ENCODE peak calls at places on chromosomes 13 and 19, in seven cellular contexts. One of them, this sample, is unnamed.

GRCh38 chr19:7983995-7984837 is 21.2 kb downstream of the ELAVL1 start:
- DNase-seq in mesendoderm: no peak
- DNase-seq in H9: no peak
- DNase-seq in trophoblast cell: no peak
- DNase-seq in H1: no peak
- DNase-seq in neuronal stem cell: no peak
- DNase-seq in mesenchymal stem cell: no peak
- DNase-seq in this sample: no peak

GRCh38 chr19:8363803-8364771 is at the start of gene ANGPTL4:
- DNase-seq in mesendoderm: peak; percentile 64
- DNase-seq in H1: peak; percentile 85
- DNase-seq in mesenchymal stem cell: peak; percentile 88
- DNase-seq in trophoblast cell: peak; percentile 80
- DNase-seq in H9: peak; percentile 81
- DNase-seq in neuronal stem cell: peak; percentile 64
- DNase-seq in this sample: peak; percentile 55

GRCh38 chr13:109874921-109875454 is 88.6 kb upstream of the IRS2 start:
- DNase-seq in mesendoderm: no peak
- DNase-seq in trophoblast cell: peak; percentile 76
- DNase-seq in neuronal stem cell: no peak
- DNase-seq in mesenchymal stem cell: peak; percentile 30
- DNase-seq in H1: no peak
- DNase-seq in H9: no peak
- DNase-seq in this sample: peak; percentile 48

GRCh38 chr19:40778865-40779284 is 828 bp downstream of the RAB4B start:
- DNase-seq in mesendoderm: no peak
- DNase-seq in H9: no peak
- DNase-seq in mesenchymal stem cell: no peak
- DNase-seq in neuronal stem cell: no peak
- DNase-seq in trophoblast cell: peak; percentile 41
- DNase-seq in H1: no peak
- DNase-seq in this sample: peak; percentile 29

GRCh38 chr13:29802621-29803020 is 47.8 kb downstream of the UBL3 start:
- DNase-seq in H1: no peak
- DNase-seq in H9: no peak
- DNase-seq in mesendoderm: no peak
- DNase-seq in neuronal stem cell: no peak
- DNase-seq in trophoblast cell: peak; percentile 19
- DNase-seq in mesenchymal stem cell: no peak
- DNase-seq in this sample: peak; percentile 32

GRCh38 chr13:113813749-113814434 is 50.0 kb downstream of the GAS6 start:
- DNase-seq in mesenchymal stem cell: no peak
- DNase-seq in H1: no peak
- DNase-seq in trophoblast cell: no peak
- DNase-seq in mesendoderm: no peak
- DNase-seq in neuronal stem cell: no peak
- DNase-seq in H9: no peak
- DNase-seq in this sample: no peak

GRCh38 chr19:50067575-50067974 is 41.8 kb downstream of the ZNF473 start:
- DNase-seq in mesenchymal stem cell: no peak
- DNase-seq in mesendoderm: no peak
- DNase-seq in neuronal stem cell: no peak
- DNase-seq in H9: no peak
- DNase-seq in trophoblast cell: no peak
- DNase-seq in H1: no peak
- DNase-seq in this sample: no peak

GRCh38 chr13:27970382-27971235 is 1.5 kb upstream of the CDX2 start:
- DNase-seq in trophoblast cell: no peak
- DNase-seq in H9: no peak
- DNase-seq in mesenchymal stem cell: no peak
- DNase-seq in H1: no peak
- DNase-seq in neuronal stem cell: no peak
- DNase-seq in mesendoderm: peak; percentile 35
- DNase-seq in this sample: no peak

GRCh38 chr19:51783373-51783772 is 11.6 kb upstream of the FPR3 start:
- DNase-seq in mesenchymal stem cell: no peak
- DNase-seq in trophoblast cell: peak; percentile 97
- DNase-seq in H1: no peak
- DNase-seq in neuronal stem cell: no peak
- DNase-seq in mesendoderm: peak; percentile 71
- DNase-seq in H9: no peak
- DNase-seq in this sample: no peak

GRCh38 chr19:45160870-45161714 is at the start of gene NKPD1:
- DNase-seq in mesenchymal stem cell: no peak
- DNase-seq in H9: peak; percentile 67
- DNase-seq in mesendoderm: no peak
- DNase-seq in neuronal stem cell: no peak
- DNase-seq in H1: no peak
- DNase-seq in trophoblast cell: peak; percentile 76
- DNase-seq in this sample: no peak

GRCh38 chr13:112990783-112991182 is 21.8 kb downstream of the MCF2L start:
- DNase-seq in H1: no peak
- DNase-seq in trophoblast cell: peak; percentile 96
- DNase-seq in mesendoderm: peak; percentile 74
- DNase-seq in mesenchymal stem cell: no peak
- DNase-seq in H9: peak; percentile 79
- DNase-seq in neuronal stem cell: no peak
- DNase-seq in this sample: no peak

GRCh38 chr13:113980489-113981064 is 6.7 kb upstream of the C13orf46 start:
- DNase-seq in mesenchymal stem cell: no peak
- DNase-seq in trophoblast cell: no peak
- DNase-seq in H9: no peak
- DNase-seq in mesendoderm: no peak
- DNase-seq in H1: no peak
- DNase-seq in neuronal stem cell: no peak
- DNase-seq in this sample: no peak

GRCh38 chr19:39362682-39363657 is 20.7 kb downstream of the SAMD4B start:
- DNase-seq in H9: no peak
- DNase-seq in trophoblast cell: no peak
- DNase-seq in neuronal stem cell: no peak
- DNase-seq in H1: no peak
- DNase-seq in mesendoderm: no peak
- DNase-seq in mesenchymal stem cell: peak; percentile 56
- DNase-seq in this sample: peak; percentile 85

GRCh38 chr13:31090921-31091624 is 70.6 kb downstream of the HSPH1 start:
- DNase-seq in neuronal stem cell: no peak
- DNase-seq in H1: no peak
- DNase-seq in mesenchymal stem cell: no peak
- DNase-seq in mesendoderm: no peak
- DNase-seq in trophoblast cell: no peak
- DNase-seq in H9: no peak
- DNase-seq in this sample: peak; percentile 25

GRCh38 chr19:1970003-1970805 is 29.2 kb downstream of the CSNK1G2 start:
- DNase-seq in H1: no peak
- DNase-seq in mesenchymal stem cell: no peak
- DNase-seq in neuronal stem cell: no peak
- DNase-seq in trophoblast cell: no peak
- DNase-seq in H9: no peak
- DNase-seq in mesendoderm: no peak
- DNase-seq in this sample: no peak

GRCh38 chr13:80338781-80339577 is 1.9 kb downstream of the SPRY2 start:
- DNase-seq in neuronal stem cell: peak; percentile 82
- DNase-seq in mesenchymal stem cell: peak; percentile 87
- DNase-seq in H1: peak; percentile 66
- DNase-seq in trophoblast cell: peak; percentile 31
- DNase-seq in mesendoderm: peak; percentile 86
- DNase-seq in H9: peak; percentile 68
- DNase-seq in this sample: peak; percentile 88

GRCh38 chr19:30738047-30738446 is 365.9 kb downstream of the ZNF536 start:
- DNase-seq in trophoblast cell: no peak
- DNase-seq in neuronal stem cell: no peak
- DNase-seq in mesendoderm: no peak
- DNase-seq in H1: no peak
- DNase-seq in H9: no peak
- DNase-seq in mesenchymal stem cell: no peak
- DNase-seq in this sample: no peak

GRCh38 chr19:30741539-30741938 is 369.4 kb downstream of the ZNF536 start:
- DNase-seq in mesendoderm: no peak
- DNase-seq in H9: no peak
- DNase-seq in neuronal stem cell: no peak
- DNase-seq in mesenchymal stem cell: no peak
- DNase-seq in H1: no peak
- DNase-seq in trophoblast cell: no peak
- DNase-seq in this sample: no peak

GRCh38 chr19:30742981-30743380 is 370.8 kb downstream of the ZNF536 start:
- DNase-seq in neuronal stem cell: no peak
- DNase-seq in H1: peak; percentile 26
- DNase-seq in mesenchymal stem cell: no peak
- DNase-seq in H9: no peak
- DNase-seq in mesendoderm: no peak
- DNase-seq in trophoblast cell: no peak
- DNase-seq in this sample: no peak

GRCh38 chr19:30742539-30742938 is 370.4 kb downstream of the ZNF536 start:
- DNase-seq in H1: no peak
- DNase-seq in neuronal stem cell: no peak
- DNase-seq in mesenchymal stem cell: no peak
- DNase-seq in H9: no peak
- DNase-seq in mesendoderm: no peak
- DNase-seq in trophoblast cell: no peak
- DNase-seq in this sample: no peak

GRCh38 chr19:30739394-30739793 is 367.2 kb downstream of the ZNF536 start:
- DNase-seq in mesendoderm: no peak
- DNase-seq in H1: no peak
- DNase-seq in mesenchymal stem cell: no peak
- DNase-seq in neuronal stem cell: no peak
- DNase-seq in trophoblast cell: no peak
- DNase-seq in H9: no peak
- DNase-seq in this sample: no peak
- H3K18ac ChIP-seq in mesendoderm: no peak overlapping the region
- H3K18ac ChIP-seq in H1: no peak overlapping the region
- H3K18ac ChIP-seq in mesenchymal stem cell: no peak overlapping the region
- H3K18ac ChIP-seq in neuronal stem cell: no peak overlapping the region
- H3K18ac ChIP-seq in trophoblast cell: no peak overlapping the region
- H3K18ac ChIP-seq in H9: no peak overlapping the region
- H3K18ac ChIP-seq in this sample: no peak overlapping the region

GRCh38 chr13:20534038-20534608 is 8.5 kb upstream of the CRYL1 start:
- DNase-seq in H9: no peak
- DNase-seq in mesenchymal stem cell: no peak
- DNase-seq in mesendoderm: no peak
- DNase-seq in neuronal stem cell: no peak
- DNase-seq in trophoblast cell: no peak
- DNase-seq in H1: no peak
- DNase-seq in this sample: no peak
- H3K18ac ChIP-seq in H9: no peak overlapping the region
- H3K18ac ChIP-seq in mesenchymal stem cell: no peak overlapping the region
- H3K18ac ChIP-seq in mesendoderm: no peak overlapping the region
- H3K18ac ChIP-seq in neuronal stem cell: no peak overlapping the region
- H3K18ac ChIP-seq in trophoblast cell: no peak overlapping the region
- H3K18ac ChIP-seq in H1: no peak overlapping the region
- H3K18ac ChIP-seq in this sample: no peak overlapping the region

GRCh38 chr13:43511260-43511970 is 275.4 kb downstream of the ENOX1 start:
- DNase-seq in trophoblast cell: no peak
- DNase-seq in neuronal stem cell: no peak
- DNase-seq in H1: no peak
- DNase-seq in mesendoderm: no peak
- DNase-seq in H9: no peak
- DNase-seq in mesenchymal stem cell: no peak
- DNase-seq in this sample: no peak

GRCh38 chr13:43514326-43514725 is 272.4 kb downstream of the ENOX1 start:
- DNase-seq in neuronal stem cell: no peak
- DNase-seq in mesenchymal stem cell: no peak
- DNase-seq in H9: no peak
- DNase-seq in trophoblast cell: no peak
- DNase-seq in mesendoderm: no peak
- DNase-seq in H1: no peak
- DNase-seq in this sample: no peak

GRCh38 chr13:43520331-43520730 is 266.4 kb downstream of the ENOX1 start:
- DNase-seq in neuronal stem cell: no peak
- DNase-seq in H9: no peak
- DNase-seq in H1: no peak
- DNase-seq in trophoblast cell: no peak
- DNase-seq in mesendoderm: no peak
- DNase-seq in mesenchymal stem cell: no peak
- DNase-seq in this sample: no peak

DNA sequence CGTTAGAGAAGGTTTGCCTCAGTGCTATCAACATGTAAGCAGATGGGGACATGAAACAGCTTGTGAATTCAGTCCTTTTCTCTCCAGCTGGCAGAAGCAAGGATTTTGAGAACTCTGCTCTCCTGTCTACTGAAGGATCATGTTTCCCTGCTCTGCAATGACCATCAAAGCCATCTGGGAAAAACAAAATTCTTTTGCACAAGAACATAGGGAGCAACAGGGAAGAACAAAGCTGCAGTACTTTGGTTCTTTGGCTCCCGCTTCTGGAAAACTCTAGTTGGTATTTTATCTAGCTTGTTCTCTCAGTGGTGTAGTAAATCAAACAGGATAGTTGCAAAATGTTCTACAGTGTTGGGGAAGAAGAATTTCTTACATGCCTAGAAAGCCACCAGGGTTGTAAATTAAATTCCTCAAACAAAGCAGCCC is 270.4 kb downstream of the ENOX1 start:
- DNase-seq in H1: no peak
- DNase-seq in trophoblast cell: no peak
- DNase-seq in H9: no peak
- DNase-seq in neuronal stem cell: no peak
- DNase-seq in mesenchymal stem cell: peak; percentile 86
- DNase-seq in mesendoderm: no peak
- DNase-seq in this sample: peak; percentile 58
- H3K18ac ChIP-seq in H1: no peak overlapping the region
- H3K18ac ChIP-seq in trophoblast cell: no peak overlapping the region
- H3K18ac ChIP-seq in H9: no peak overlapping the region
- H3K18ac ChIP-seq in neuronal stem cell: no peak overlapping the region
- H3K18ac ChIP-seq in mesenchymal stem cell: peak overlapping the region; percentile 81
- H3K18ac ChIP-seq in mesendoderm: no peak overlapping the region
- H3K18ac ChIP-seq in this sample: no peak overlapping the region

GRCh38 chr13:73820688-73821087 is 313.5 kb downstream of the KLF12 start:
- DNase-seq in trophoblast cell: no peak
- DNase-seq in mesendoderm: no peak
- DNase-seq in H1: no peak
- DNase-seq in neuronal stem cell: no peak
- DNase-seq in H9: no peak
- DNase-seq in mesenchymal stem cell: no peak
- DNase-seq in this sample: no peak
- H3K18ac ChIP-seq in trophoblast cell: no peak overlapping the region
- H3K18ac ChIP-seq in mesendoderm: no peak overlapping the region
- H3K18ac ChIP-seq in H1: no peak overlapping the region
- H3K18ac ChIP-seq in neuronal stem cell: no peak overlapping the region
- H3K18ac ChIP-seq in H9: no peak overlapping the region
- H3K18ac ChIP-seq in mesenchymal stem cell: no peak overlapping the region
- H3K18ac ChIP-seq in this sample: no peak overlapping the region

GRCh38 chr13:26469602-26470001 is 87.9 kb upstream of the WASF3 start:
- DNase-seq in trophoblast cell: peak; percentile 59
- DNase-seq in H1: no peak
- DNase-seq in mesendoderm: no peak
- DNase-seq in neuronal stem cell: no peak
- DNase-seq in mesenchymal stem cell: no peak
- DNase-seq in H9: no peak
- DNase-seq in this sample: no peak
- H3K18ac ChIP-seq in trophoblast cell: no peak overlapping the region
- H3K18ac ChIP-seq in H1: no peak overlapping the region
- H3K18ac ChIP-seq in mesendoderm: no peak overlapping the region
- H3K18ac ChIP-seq in neuronal stem cell: no peak overlapping the region
- H3K18ac ChIP-seq in mesenchymal stem cell: no peak overlapping the region
- H3K18ac ChIP-seq in H9: no peak overlapping the region
- H3K18ac ChIP-seq in this sample: no peak overlapping the region